ENCODE peak calls at places on chromosome 9, in six cellular contexts. U is AG04450, O is mucosa of descending colon, X is cardiac muscle cell, S is tibial artery, Z is pons. Y is an unnamed sample.
A peak's percentile ranks its signal among the peaks of the same experiment; 100 is the strongest.

GRCh38 chr9:137070201-137070905 is at the start of gene SAPCD2:
- DNase-seq in S (peak; percentile 84), U (peak; percentile 42), O (peak; percentile 87), X (peak; percentile 84), Z (peak; percentile 92), Y (peak; percentile 86)

GRCh38 chr9:92715488-92716231 is 45.7 kb upstream of the IPPK start:
- DNase-seq in O (peak; percentile 66), U (no peak), X (peak; percentile 41), S (no peak), Z (no peak), Y (peak; percentile 66)

GRCh38 chr9:81320909-81321482 is 368.4 kb downstream of the TLE1 start:
- DNase-seq in S (no peak), O (no peak), X (no peak), Z (no peak), U (no peak), Y (no peak)

GRCh38 chr9:133991964-133992779 is at the start of gene VAV2:
- DNase-seq in Z (peak; percentile 14), U (no peak), X (peak; percentile 72), O (peak; percentile 58), S (peak; percentile 58), Y (peak; percentile 75)

GRCh38 chr9:110160163-110160562 is 47.8 kb downstream of the C9orf152 start:
- DNase-seq in U (no peak), O (no peak), X (peak; percentile 84), Z (no peak), S (no peak), Y (no peak)

GRCh38 chr9:19378154-19378553 is 1.9 kb downstream of the RPS6 start:
- DNase-seq in U (no peak), X (no peak), Z (no peak), S (no peak), O (no peak), Y (no peak)

GRCh38 chr9:76717611-76718010 is 46.6 kb upstream of the PCA3 start:
- DNase-seq in O (peak; percentile 10), S (no peak), X (no peak), U (no peak), Z (peak; percentile 67), Y (no peak)

GRCh38 chr9:36471359-36471758 is 71.3 kb upstream of the RNF38 start:
- DNase-seq in X (no peak), S (no peak), O (no peak), U (no peak), Z (no peak), Y (no peak)

GRCh38 chr9:92385953-92386352 is 18.4 kb downstream of the OGN start:
- DNase-seq in O (no peak), Z (no peak), S (no peak), U (no peak), X (no peak), Y (no peak)

GRCh38 chr9:122033775-122034373 is 59.2 kb downstream of the TTLL11 start:
- DNase-seq in Z (no peak), O (no peak), S (no peak), U (no peak), X (no peak), Y (no peak)

GRCh38 chr9:89458768-89459496 is 39.0 kb downstream of the SEMA4D start:
- DNase-seq in X (no peak), S (no peak), Z (no peak), O (no peak), U (no peak), Y (no peak)

GRCh38 chr9:88738708-88739107 is 203.7 kb downstream of the NXNL2 start:
- DNase-seq in O (no peak), Z (no peak), U (no peak), X (peak; percentile 54), S (no peak), Y (no peak)

GRCh38 chr9:137313326-137313920 is 11.4 kb upstream of the NRARP start:
- DNase-seq in S (no peak), O (no peak), U (no peak), Z (no peak), X (no peak), Y (peak; percentile 12)

GRCh38 chr9:130448035-130448624 is 3.4 kb downstream of the ASS1 start:
- DNase-seq in Z (no peak), U (peak; percentile 15), O (no peak), S (no peak), X (peak; percentile 56), Y (no peak)

GRCh38 chr9:133853331-133853730 is 115.2 kb upstream of the SARDH start:
- DNase-seq in Z (no peak), U (no peak), X (no peak), S (no peak), O (no peak), Y (no peak)

GRCh38 chr9:98211260-98211659 is 18.8 kb upstream of the CORO2A start:
- DNase-seq in S (no peak), O (peak; percentile 29), X (no peak), Z (no peak), U (no peak), Y (no peak)